ENCODE peak calls at places on chromosomes 4 and X, in six cellular contexts. U is right lobe of liver; P is osteoblast; E is testis; B is CD8-positive, alpha-beta T cell; D is fibroblast of lung. R is an unnamed sample. For H3K9me3, the result is how much of the 10 kb centered on the place peaks cover.

GRCh38 chr4:185966997-185967775 is 101.8 kb upstream of the TLR3 start:
- DNase-seq in U (no peak), P (peak), E (no peak), B (no peak), D (no peak), R (no peak)

GRCh38 chr4:48943387-48943786 is 36.8 kb upstream of the OCIAD2 start:
- DNase-seq in U (no peak), P (no peak), E (no peak), B (no peak), D (no peak), R (no peak)

GRCh38 chrX:9204560-9204959 is 170.6 kb upstream of the FAM9B start:
- DNase-seq in U (no peak), P (no peak), E (no peak), B (no peak), D (peak), R (no peak)

GRCh38 chr4:16360694-16361262 is 134.5 kb upstream of the TAPT1 start:
- DNase-seq in U (no peak), P (no peak), E (peak), B (no peak), D (no peak), R (no peak)

GRCh38 chr4:57206172-57206571 is 96.0 kb upstream of the IGFBP7 start:
- DNase-seq in U (no peak), P (no peak), E (no peak), B (no peak), D (no peak), R (no peak)

GRCh38 chr4:170581969-170582368 is 492.2 kb upstream of the AADAT start:
- DNase-seq in U (no peak), P (no peak), E (no peak), B (no peak), D (no peak), R (no peak)

GRCh38 chrX:13398073-13398823 is 78.4 kb upstream of the ATXN3L start:
- DNase-seq in U (peak), P (peak), E (no peak), B (no peak), D (peak), R (peak)

GRCh38 chrX:151393514-151393913 is 3.5 kb upstream of the VMA21 start:
- DNase-seq in U (no peak), P (no peak), E (no peak), B (peak), D (no peak), R (no peak)

GRCh38 chr4:51885371-51885770 is 42.4 kb downstream of the DCUN1D4 start:
- DNase-seq in U (no peak), P (peak), E (no peak), B (no peak), D (peak), R (no peak)

GRCh38 chrX:110383414-110383813 is 24.8 kb downstream of the RTL9 start:
- DNase-seq in U (no peak), P (no peak), E (no peak), B (no peak), D (peak), R (peak)

GRCh38 chr4:39452860-39453587 is 5.7 kb downstream of the RPL9 start:
- DNase-seq in U (no peak), P (peak), E (no peak), B (no peak), D (no peak), R (no peak)

DNA sequence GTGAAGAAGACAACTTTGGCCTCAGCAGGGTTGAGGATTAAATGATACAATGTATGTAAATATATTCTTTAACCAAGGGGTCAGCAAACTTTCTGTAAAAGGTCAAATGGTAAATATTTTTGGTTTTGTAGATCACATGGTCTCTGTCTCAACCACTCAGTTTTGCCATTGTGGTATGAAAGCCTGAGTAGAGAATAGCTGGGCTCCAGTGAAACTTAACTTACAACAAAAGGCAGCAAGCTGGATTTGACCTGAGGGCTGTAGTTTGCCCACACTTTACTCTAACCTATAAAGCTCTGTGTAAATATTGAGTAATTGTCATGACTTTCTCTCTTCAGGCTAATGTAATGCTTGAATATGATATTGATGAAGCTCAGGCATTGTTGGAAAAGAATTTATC is 19.6 kb downstream of the VBP1 start:
- DNase-seq in U (no peak), P (no peak), E (no peak), B (no peak), D (no peak), R (no peak)
- H3K9me3 ChIP-seq in U (under half), P (under half), E (under half), B (under half), D (under half), R (under half)

GRCh38 chrX:124145749-124146148 is 184.2 kb downstream of the STAG2 start:
- DNase-seq in U (no peak), P (no peak), E (no peak), B (no peak), D (no peak), R (no peak)

GRCh38 chrX:124151195-124151594 is 181.3 kb upstream of the TEX13D start:
- DNase-seq in U (no peak), P (no peak), E (no peak), B (no peak), D (no peak), R (no peak)
- H3K27ac ChIP-seq in U (no peak), P (no peak), E (no peak), B (no peak), D (no peak), R (no peak)

DNA sequence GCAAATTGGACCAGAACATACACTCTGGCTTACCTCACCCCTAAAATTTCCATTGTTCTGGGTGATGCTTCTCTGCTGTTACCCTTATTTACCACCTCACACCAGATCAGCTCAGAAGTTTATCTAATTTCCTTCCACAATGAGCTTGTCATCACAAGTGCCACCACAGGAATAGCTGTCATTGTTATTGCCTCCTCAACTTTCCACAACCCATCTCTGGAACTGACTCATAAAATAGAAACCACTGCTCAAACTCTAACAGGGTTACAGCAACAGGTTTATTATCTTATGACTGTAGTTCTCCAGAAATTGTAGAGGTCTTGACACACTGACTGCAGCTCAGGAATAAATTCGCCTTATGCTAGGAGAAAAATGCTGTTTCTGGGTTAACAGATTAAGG is 52.7 kb downstream of the ZNF718 start:
- DNase-seq in U (no peak), P (no peak), E (no peak), B (no peak), D (no peak), R (no peak)
- H3K9me3 ChIP-seq in U (under half), P (under half), E (under half), B (under half), D (under half), R (under half)

DNA sequence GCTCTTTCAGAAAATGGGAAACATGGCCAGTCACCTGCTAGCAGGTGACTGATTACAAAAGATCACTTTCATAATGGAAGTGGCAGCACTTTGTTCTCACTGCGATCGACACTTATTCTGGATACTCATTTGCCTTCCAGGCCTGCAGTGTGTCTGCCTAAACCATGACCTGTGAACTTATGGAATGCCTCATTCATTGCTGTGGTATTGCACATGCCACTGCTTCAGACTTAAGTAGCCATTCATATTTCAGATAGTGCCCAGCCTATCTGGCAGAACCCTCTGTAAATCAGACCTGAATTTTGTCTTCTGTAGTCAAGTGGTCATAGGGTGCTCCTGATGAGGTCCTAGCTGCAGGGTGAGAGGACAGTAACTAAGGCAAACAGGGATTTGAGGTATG is 23.3 kb upstream of the MGST2 start:
- DNase-seq in U (no peak), P (peak), E (no peak), B (no peak), D (peak), R (no peak)
- H3K27ac ChIP-seq in U (no peak), P (no peak), E (no peak), B (no peak), D (no peak), R (no peak)

DNA sequence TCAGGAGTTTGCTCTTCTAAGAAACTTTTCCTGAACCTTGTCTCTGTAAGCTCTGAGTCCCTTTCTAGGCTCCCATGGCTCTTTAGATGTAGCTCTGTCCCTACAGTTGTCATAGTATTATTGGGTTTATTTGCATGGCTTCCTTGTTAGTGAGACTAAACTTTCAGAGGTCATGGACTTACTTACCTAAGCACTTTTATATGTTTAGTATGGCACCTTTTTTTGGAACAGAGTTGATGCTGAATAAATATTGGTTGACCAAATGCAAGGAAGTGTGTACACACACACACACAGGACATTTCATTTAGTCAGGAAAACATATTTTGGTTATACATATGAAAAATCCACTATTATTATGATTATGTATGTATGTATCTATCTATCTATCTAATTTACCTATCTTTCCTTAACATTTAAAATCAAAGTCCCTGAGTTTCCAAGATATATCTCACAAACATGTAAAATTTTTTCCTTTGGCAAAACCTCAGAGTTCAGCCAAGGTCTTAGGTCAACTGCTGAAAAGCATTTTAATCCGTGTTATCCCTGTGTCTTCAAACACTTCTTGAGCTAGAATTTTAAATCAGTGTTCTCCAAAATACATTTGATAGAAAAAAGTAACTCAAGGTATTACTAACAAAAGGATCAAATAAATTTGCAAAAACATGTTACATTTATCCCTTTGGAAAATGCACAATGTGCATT is 47.1 kb upstream of the GBA3 start:
- DNase-seq in U (no peak), P (no peak), E (no peak), B (no peak), D (no peak), R (no peak)
- H3K9me3 ChIP-seq in U (under half), P (under half), E (under half), B (under half), D (under half), R (under half)

DNA sequence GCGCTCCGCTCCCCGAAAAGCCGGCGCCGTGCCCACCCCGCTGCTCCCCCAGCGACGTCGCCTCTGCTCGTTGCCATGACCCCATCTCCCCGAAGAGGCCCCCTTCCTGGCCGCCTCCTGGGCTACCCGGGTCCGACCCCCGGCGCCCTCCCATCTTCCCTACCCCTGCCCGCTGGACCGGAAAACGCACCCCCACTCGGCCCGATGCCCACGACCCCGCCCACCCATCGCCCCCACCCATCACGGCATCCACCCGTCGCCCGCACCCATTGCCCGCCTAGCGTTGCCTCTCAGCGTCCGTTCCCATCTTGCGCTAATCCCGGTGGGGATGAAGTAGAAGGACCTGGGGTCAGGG is 421 bp downstream of the GDI1 start:
- DNase-seq in U (no peak), P (peak), E (no peak), B (no peak), D (no peak), R (no peak)
- H3K27ac ChIP-seq in U (peak), P (no peak), E (peak), B (no peak), D (peak), R (peak)

DNA sequence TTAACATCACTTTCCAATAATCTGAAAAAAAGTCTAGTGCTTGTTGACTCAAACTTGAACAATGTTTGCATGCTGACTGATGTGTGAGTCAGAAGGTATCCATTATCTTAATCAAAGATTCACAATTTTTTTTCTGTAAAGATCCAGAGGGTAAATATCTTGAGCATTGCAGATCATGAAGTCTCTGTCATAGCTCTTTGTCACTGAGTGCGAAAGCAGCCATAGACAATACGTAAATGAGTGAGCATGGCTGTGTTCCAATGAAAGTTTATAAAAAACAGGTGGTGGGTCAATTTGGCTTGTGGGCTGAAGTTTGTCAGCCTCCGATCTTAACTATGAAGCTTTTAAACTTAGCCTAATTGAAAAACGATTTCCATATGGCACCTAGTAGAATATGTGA is 37.7 kb downstream of the NHS start:
- DNase-seq in U (no peak), P (no peak), E (no peak), B (no peak), D (peak), R (peak)
- H3K9me3 ChIP-seq in U (under half), P (under half), E (under half), B (under half), D (under half), R (under half)

DNA sequence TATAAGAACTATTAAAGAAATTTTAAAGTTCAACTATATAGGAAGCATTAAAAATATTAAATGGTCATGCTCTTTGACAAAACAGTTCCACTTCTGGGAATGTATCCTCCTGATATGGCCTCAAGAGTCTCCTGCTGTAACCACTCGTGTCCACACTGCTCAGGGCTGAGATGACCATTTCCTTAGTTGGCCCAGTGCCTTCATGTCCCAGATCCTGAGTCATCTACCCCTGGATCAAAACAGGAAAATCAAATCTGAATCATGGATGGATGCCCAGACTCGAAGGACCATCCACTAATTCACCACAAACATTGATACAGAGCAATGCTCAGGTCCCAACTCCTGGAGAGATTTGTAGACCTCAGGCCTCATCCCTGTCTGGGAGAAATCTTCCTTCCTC is 44.7 kb downstream of the GPRASP3 start:
- DNase-seq in U (no peak), P (peak), E (no peak), B (no peak), D (peak), R (no peak)
- H3K27ac ChIP-seq in U (no peak), P (peak), E (no peak), B (no peak), D (no peak), R (no peak)

GRCh38 chr4:154065368-154065767 is 276.5 kb upstream of the SFRP2 start:
- DNase-seq in U (no peak), P (no peak), E (no peak), B (no peak), D (no peak), R (no peak)
- H3K9me3 ChIP-seq in U (under half), P (under half), E (under half), B (under half), D (under half), R (under half)

R was measured in SJSA1.